ENCODE peak calls at places on chromosomes 5 and 9, in seven cellular contexts. Y is GM12878, V is HCT116, X is HepG2, C is K562, A is SK-N-SH, N is H1. E is an unnamed sample.
A peak's percentile ranks its signal among the peaks of the same experiment; 100 is the strongest.

GRCh38 chr9:120924698-120925534 is 1.7 kb downstream of the TRAF1 start:
- DNase-seq in X (no peak), Y (no peak), V (no peak), C (no peak), A (no peak), N (no peak), E (no peak)

GRCh38 chr5:101991486-101991885 is 304.6 kb downstream of the SLCO4C1 start:
- DNase-seq in C (no peak), A (no peak), N (no peak), X (no peak), Y (no peak), V (no peak), E (no peak)

GRCh38 chr5:84564311-84564710 is 179.6 kb upstream of the EDIL3 start:
- DNase-seq in C (no peak), Y (no peak), A (no peak), N (no peak), X (no peak), V (no peak), E (no peak)

GRCh38 chr9:128986671-128987070 is 39.2 kb downstream of the NUP188 start:
- DNase-seq in V (no peak), A (no peak), C (no peak), Y (no peak), N (no peak), X (no peak), E (no peak)

GRCh38 chr9:130421802-130422276 is 22.9 kb upstream of the ASS1 start:
- DNase-seq in A (peak; percentile 95), V (no peak), X (no peak), N (peak; percentile 65), C (no peak), Y (no peak), E (no peak)

GRCh38 chr5:148998174-148998797 is 64.6 kb downstream of the SH3TC2 start:
- DNase-seq in V (peak; percentile 63), Y (no peak), N (no peak), A (peak; percentile 38), C (peak; percentile 51), X (peak; percentile 38), E (no peak)

GRCh38 chr5:13704401-13704800 is 240.1 kb downstream of the DNAH5 start:
- DNase-seq in X (no peak), C (no peak), Y (no peak), N (no peak), V (no peak), A (no peak), E (no peak)

GRCh38 chr9:97307500-97308163 is at the start of gene CCDC180:
- DNase-seq in X (no peak), N (peak; percentile 38), A (no peak), V (no peak), C (no peak), Y (no peak), E (no peak)

GRCh38 chr5:179763215-179763945 is 30.4 kb upstream of the LTC4S start:
- DNase-seq in N (no peak), Y (no peak), X (peak; percentile 77), A (peak; percentile 84), V (peak; percentile 38), C (peak; percentile 84), E (peak; percentile 59)

GRCh38 chr9:37639109-37639748 is 11.5 kb upstream of the FRMPD1 start:
- DNase-seq in Y (no peak), C (no peak), X (no peak), V (no peak), N (no peak), A (no peak), E (peak; percentile 10)

GRCh38 chr9:16344343-16344742 is 526.1 kb downstream of the BNC2 start:
- DNase-seq in N (no peak), C (no peak), A (no peak), V (no peak), Y (no peak), X (no peak), E (no peak)

GRCh38 chr5:132754947-132755346 is 7.7 kb downstream of the CCNI2 start:
- DNase-seq in X (peak; percentile 49), A (peak; percentile 54), N (peak; percentile 42), Y (no peak), C (peak; percentile 63), V (no peak), E (no peak)

GRCh38 chr5:17218353-17219005 is 1.0 kb downstream of the BASP1 start:
- DNase-seq in Y (no peak), X (no peak), N (peak; percentile 62), A (peak; percentile 58), C (no peak), V (no peak), E (no peak)

GRCh38 chr9:31259824-31260223 is 1124.6 kb upstream of the ACO1 start:
- DNase-seq in A (no peak), Y (no peak), C (no peak), X (no peak), N (no peak), V (no peak), E (peak; percentile 88)

GRCh38 chr5:134435525-134435924 is 23.8 kb upstream of the CDKN2AIPNL start:
- DNase-seq in A (no peak), X (no peak), C (no peak), V (peak; percentile 45), Y (no peak), N (no peak), E (no peak)

GRCh38 chr5:159682623-159683022 is 233.7 kb upstream of the ADRA1B start:
- DNase-seq in Y (no peak), N (no peak), X (no peak), V (peak; percentile 12), A (no peak), C (no peak), E (no peak)

GRCh38 chr5:154179846-154180710 is 10.5 kb upstream of the GALNT10 start:
- DNase-seq in Y (no peak), X (peak; percentile 60), V (peak; percentile 40), C (peak; percentile 67), N (no peak), A (peak; percentile 64), E (peak; percentile 85)

GRCh38 chr9:34256104-34256503 is 73.0 kb downstream of the KIF24 start:
- DNase-seq in X (no peak), N (no peak), C (no peak), A (peak; percentile 35), V (no peak), Y (no peak), E (no peak)

GRCh38 chr5:139021346-139021745 is 146.2 kb upstream of the LRRTM2 start:
- DNase-seq in C (no peak), X (no peak), V (no peak), N (no peak), A (no peak), Y (no peak), E (no peak)

GRCh38 chr5:129747847-129748407 is at the start of gene MINAR2:
- DNase-seq in C (no peak), Y (no peak), V (no peak), N (no peak), A (no peak), X (no peak), E (no peak)

GRCh38 chr5:141654298-141654697 is 3.1 kb upstream of the FCHSD1 start:
- DNase-seq in V (no peak), X (no peak), C (no peak), Y (no peak), N (no peak), A (no peak), E (no peak)

GRCh38 chr9:114482602-114483001 is 22.7 kb downstream of the WHRN start:
- DNase-seq in X (no peak), N (no peak), C (no peak), V (no peak), A (no peak), Y (no peak), E (no peak)

GRCh38 chr5:39063037-39063436 is 11.2 kb downstream of the RICTOR start:
- DNase-seq in Y (no peak), A (no peak), C (no peak), X (no peak), V (no peak), N (no peak), E (no peak)

GRCh38 chr9:136587145-136587943 is 41.5 kb upstream of the NOTCH1 start:
- DNase-seq in X (no peak), V (no peak), A (peak; percentile 87), C (peak; percentile 92), Y (no peak), N (peak; percentile 85), E (no peak)

DNA sequence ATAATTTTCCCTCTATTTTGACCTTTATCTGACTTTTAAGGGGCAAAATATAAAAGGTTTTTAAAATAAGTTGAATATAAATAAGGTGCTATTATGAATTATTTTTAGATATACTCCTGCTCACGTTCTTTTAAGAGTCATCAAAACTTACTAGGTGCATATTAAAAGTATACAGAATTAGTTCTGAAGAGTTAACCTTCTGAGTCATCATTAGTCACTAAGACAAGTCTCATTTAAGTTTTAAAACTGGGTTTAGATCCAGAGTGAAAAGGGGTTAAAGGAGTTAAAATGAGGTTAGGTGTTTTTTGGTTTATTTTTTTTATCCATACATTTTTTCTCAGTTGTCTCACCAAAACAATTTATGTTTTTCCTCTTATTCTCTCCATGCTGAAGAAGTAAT is 41.7 kb downstream of the SMIM15 start:
- DNase-seq in C (no peak), Y (no peak), A (no peak), X (no peak), N (no peak), V (no peak), E (no peak)
- TF ChIP-seq JUND in C (no peak), Y (no peak), A (no peak), X (no peak), N (no peak), V (no peak), E (no peak)

DNA sequence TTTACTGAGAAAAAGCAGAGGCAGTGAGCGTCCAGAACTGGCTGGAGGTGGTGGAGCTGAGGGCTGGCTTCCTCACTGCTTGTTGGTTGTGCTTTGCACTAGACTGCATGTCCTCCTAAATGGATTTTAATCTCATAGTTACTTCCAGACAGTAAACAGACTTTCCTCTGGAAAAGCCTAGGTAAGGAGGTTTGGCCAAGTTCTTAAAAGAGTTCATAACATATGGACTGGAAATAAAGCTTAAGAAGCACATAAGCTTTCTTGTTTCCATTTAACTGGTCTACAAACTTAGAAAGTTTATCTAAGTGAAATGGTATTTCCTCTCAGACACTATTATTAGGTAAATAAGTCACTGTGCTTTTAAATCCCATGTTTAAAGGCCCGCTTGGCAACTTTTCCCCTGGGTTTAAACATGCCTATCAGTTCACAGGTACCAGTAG is 2.0 kb downstream of the ASPN start:
- DNase-seq in V (no peak), N (no peak), X (no peak), C (no peak), A (no peak), Y (no peak), E (no peak)
- TF ChIP-seq JUND in V (no peak), N (no peak), X (no peak), C (no peak), A (no peak), Y (no peak), E (no peak)

GRCh38 chr9:4020038-4020746 is 279.7 kb downstream of the GLIS3 start:
- DNase-seq in Y (no peak), X (no peak), C (no peak), V (no peak), N (no peak), A (no peak), E (no peak)
- TF ChIP-seq JUND in Y (no peak), X (no peak), C (no peak), V (no peak), N (no peak), A (no peak), E (no peak)

DNA sequence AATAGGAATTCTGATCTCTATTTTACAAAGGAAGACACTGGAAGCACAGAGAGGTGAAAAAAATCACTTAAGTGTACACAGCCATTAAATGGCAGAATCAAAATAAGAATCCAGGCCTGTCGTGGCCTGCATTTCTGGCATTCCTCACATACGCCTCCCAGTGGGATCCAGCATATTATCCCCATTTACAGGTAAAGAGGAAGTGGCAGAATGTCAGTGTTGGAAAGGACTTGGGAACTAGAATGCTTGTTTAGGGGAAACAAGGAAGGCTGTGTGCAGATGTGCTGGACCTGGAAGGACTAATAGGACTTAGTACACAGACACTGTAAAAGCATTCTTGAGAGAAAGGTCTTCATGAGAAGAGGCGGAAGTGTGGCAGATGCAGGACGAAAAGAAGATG is 241.8 kb downstream of the TRIM32 start:
- DNase-seq in N (peak; percentile 52), V (no peak), Y (no peak), C (no peak), A (no peak), X (no peak), E (no peak)
- TF ChIP-seq JUND in N (no peak), V (no peak), Y (no peak), C (no peak), A (no peak), X (no peak), E (no peak)